ENCODE peak calls at places on chromosomes 11 and 22, in five cellular contexts. U is neural progenitor cell, T is neuronal stem cell, Y is H9, E is NT2/D1. V is an unnamed sample.

GRCh38 chr22:17121235-17122195 is at the start of gene TMEM121B:
- DNase-seq in T (peak), E (peak), U (peak), Y (peak), V (no peak)

GRCh38 chr22:50323900-50324299 is 2.9 kb downstream of the DENND6B start:
- DNase-seq in U (no peak), Y (no peak), T (no peak), E (no peak), V (no peak)

GRCh38 chr11:132033051-132033450 is 662.6 kb downstream of the NTM start:
- DNase-seq in Y (no peak), T (no peak), E (no peak), U (no peak), V (no peak)

GRCh38 chr11:130670200-130670599 is 221.8 kb downstream of the ADAMTS15 start:
- DNase-seq in E (no peak), Y (no peak), T (no peak), U (no peak), V (no peak)

GRCh38 chr22:30931541-30932300 is 36.9 kb downstream of the MORC2 start:
- DNase-seq in E (no peak), T (no peak), Y (no peak), U (no peak), V (no peak)

GRCh38 chr11:23727821-23728220 is 769.0 kb upstream of the LUZP2 start:
- DNase-seq in T (no peak), Y (no peak), U (no peak), E (no peak), V (no peak)

GRCh38 chr11:11629368-11629767 is 7.6 kb upstream of the GALNT18 start:
- DNase-seq in E (no peak), T (no peak), U (no peak), Y (no peak), V (no peak)

GRCh38 chr11:128859563-128860441 is 7.3 kb downstream of the KCNJ1 start:
- DNase-seq in E (peak), T (peak), U (peak), Y (peak), V (no peak)

GRCh38 chr22:39280250-39280649 is 35.5 kb upstream of the PDGFB start:
- DNase-seq in T (no peak), Y (no peak), U (no peak), E (no peak), V (no peak)

GRCh38 chr11:94150056-94150455 is 21.4 kb downstream of the PANX1 start:
- DNase-seq in T (no peak), E (no peak), Y (no peak), U (no peak), V (no peak)

GRCh38 chr22:47041201-47042115 is 279.0 kb downstream of the TBC1D22A start:
- DNase-seq in U (no peak), E (no peak), T (no peak), Y (no peak), V (no peak)

GRCh38 chr11:126686938-126687337 is 313.6 kb downstream of the KIRREL3 start:
- DNase-seq in T (no peak), U (no peak), Y (no peak), E (no peak), V (no peak)

GRCh38 chr22:50326225-50326958 is 420 bp downstream of the DENND6B start:
- DNase-seq in E (no peak), Y (no peak), U (no peak), T (no peak), V (no peak)

GRCh38 chr11:127490896-127491295 is 490.3 kb upstream of the KIRREL3 start:
- DNase-seq in Y (no peak), T (no peak), U (no peak), E (no peak), V (no peak)

GRCh38 chr22:28025333-28025732 is 106.3 kb upstream of the PITPNB start:
- DNase-seq in Y (no peak), U (no peak), T (no peak), E (no peak), V (no peak)

GRCh38 chr11:8813658-8814057 is 97.3 kb upstream of the AKIP1 start:
- DNase-seq in E (peak), U (peak), Y (peak), T (peak), V (peak)
- H3K9ac ChIP-seq in E (no peak), U (no peak), Y (no peak), T (no peak), V (no peak)

DNA sequence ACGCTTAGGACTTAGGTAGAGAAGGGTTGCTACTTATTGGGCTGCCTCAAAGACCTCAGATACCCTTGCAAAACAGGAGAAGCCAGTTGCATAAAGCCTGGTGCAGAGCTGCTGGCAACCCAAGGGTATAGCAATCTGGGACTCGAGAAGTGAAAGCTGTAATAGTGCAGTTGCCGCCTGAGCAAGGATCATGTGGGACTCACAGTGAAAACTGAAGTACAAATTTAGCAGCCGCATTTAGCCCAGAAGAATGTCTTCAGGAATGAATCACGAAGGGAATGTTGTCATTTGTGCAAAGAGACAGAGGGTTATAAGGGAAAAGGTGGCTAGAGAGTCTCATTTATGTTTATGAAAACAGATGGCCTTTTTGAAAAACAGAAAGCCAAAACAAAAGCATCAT is 267.2 kb downstream of the TENM4 start:
- DNase-seq in T (no peak), U (no peak), E (no peak), Y (no peak), V (no peak)
- H3K9ac ChIP-seq in T (no peak), U (no peak), E (no peak), Y (no peak), V (no peak)

GRCh38 chr11:92830382-92831148 is 138.9 kb upstream of the MTNR1B start:
- DNase-seq in E (no peak), T (no peak), Y (no peak), U (no peak), V (no peak)
- H3K9ac ChIP-seq in E (no peak), T (peak), Y (no peak), U (no peak), V (no peak)

GRCh38 chr11:123216249-123216648 is 21.2 kb upstream of the CLMP start:
- DNase-seq in T (no peak), E (peak), U (no peak), Y (peak), V (no peak)

GRCh38 chr11:123217897-123218296 is 22.8 kb upstream of the CLMP start:
- DNase-seq in E (no peak), U (no peak), Y (no peak), T (no peak), V (no peak)

GRCh38 chr11:123219066-123219697 is 24.1 kb upstream of the CLMP start:
- DNase-seq in T (no peak), Y (no peak), U (no peak), E (no peak), V (no peak)

GRCh38 chr11:123221074-123221473 is 26.0 kb upstream of the CLMP start:
- DNase-seq in T (no peak), Y (no peak), E (no peak), U (no peak), V (no peak)

GRCh38 chr11:123218451-123218850 is 23.4 kb upstream of the CLMP start:
- DNase-seq in E (no peak), Y (no peak), T (no peak), U (no peak), V (no peak)
- H3K9ac ChIP-seq in E (no peak), Y (no peak), T (no peak), U (no peak), V (no peak)

DNA sequence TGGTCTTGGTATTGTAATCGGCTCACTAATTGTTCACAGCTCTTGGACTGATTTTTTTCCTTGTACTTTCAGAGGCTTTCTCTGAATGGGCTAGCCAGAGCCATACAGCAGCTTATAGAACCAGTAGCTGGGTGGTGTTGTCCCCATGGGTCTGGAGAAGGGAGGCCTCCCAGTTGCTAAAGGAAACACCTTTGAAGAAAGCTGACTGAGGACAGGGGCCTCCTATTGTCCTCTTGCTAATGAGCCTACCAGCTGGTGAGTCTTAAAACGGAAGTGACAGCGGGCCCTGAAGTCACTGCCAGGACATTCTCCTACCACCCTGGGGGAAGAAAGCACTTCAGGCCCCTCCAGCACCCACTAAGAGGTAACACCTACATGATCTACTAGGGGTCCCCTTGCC is 9.9 kb downstream of the FADS3 start:
- DNase-seq in E (no peak), Y (peak), T (no peak), U (peak), V (no peak)
- H3K9ac ChIP-seq in E (no peak), Y (no peak), T (no peak), U (no peak), V (no peak)

DNA sequence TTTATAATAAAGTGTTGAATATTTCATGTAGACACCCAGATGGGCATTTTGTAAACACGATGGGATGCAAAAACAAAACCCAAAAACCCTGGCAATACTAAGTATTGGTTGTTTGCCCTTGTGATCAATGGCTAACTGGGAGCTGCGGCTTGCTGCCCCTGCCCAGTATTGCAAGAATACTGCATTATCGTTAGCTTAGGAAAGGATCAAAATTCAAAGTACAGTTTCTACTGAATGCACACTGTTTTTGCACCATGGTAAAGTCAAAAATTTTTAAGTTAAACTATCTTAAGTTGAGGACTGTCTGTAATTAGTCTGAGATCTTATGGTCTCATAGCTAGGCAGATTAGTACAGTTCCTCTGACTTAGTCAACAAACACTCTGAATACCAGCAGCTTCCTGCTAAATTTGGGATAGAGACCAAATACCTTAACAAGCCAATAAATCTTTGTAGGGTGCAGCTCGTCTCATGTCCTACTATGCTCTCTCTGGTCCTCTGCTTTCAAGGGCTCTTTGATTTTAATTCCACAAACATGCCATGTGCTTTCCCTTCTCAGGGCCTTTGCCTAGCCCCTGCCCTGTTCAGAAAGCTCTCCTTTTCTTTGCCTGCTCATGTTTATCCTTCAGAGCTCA is 4.0 kb downstream of the CCDC90B start:
- DNase-seq in Y (no peak), U (no peak), T (no peak), E (no peak), V (no peak)
- H3K9ac ChIP-seq in Y (no peak), U (no peak), T (no peak), E (no peak), V (peak)

GRCh38 chr11:3164540-3165151 is 464 bp downstream of the OSBPL5 start:
- DNase-seq in T (no peak), E (no peak), U (peak), Y (no peak), V (no peak)

GRCh38 chr11:3166268-3167142 is 1.4 kb upstream of the OSBPL5 start:
- DNase-seq in Y (no peak), E (no peak), T (no peak), U (peak), V (no peak)

GRCh38 chr11:3165916-3166267 is 782 bp upstream of the OSBPL5 start:
- DNase-seq in Y (no peak), T (no peak), U (no peak), E (no peak), V (no peak)

GRCh38 chr11:3164138-3164539 is 971 bp downstream of the OSBPL5 start:
- DNase-seq in E (no peak), T (no peak), U (no peak), Y (no peak), V (no peak)

DNA sequence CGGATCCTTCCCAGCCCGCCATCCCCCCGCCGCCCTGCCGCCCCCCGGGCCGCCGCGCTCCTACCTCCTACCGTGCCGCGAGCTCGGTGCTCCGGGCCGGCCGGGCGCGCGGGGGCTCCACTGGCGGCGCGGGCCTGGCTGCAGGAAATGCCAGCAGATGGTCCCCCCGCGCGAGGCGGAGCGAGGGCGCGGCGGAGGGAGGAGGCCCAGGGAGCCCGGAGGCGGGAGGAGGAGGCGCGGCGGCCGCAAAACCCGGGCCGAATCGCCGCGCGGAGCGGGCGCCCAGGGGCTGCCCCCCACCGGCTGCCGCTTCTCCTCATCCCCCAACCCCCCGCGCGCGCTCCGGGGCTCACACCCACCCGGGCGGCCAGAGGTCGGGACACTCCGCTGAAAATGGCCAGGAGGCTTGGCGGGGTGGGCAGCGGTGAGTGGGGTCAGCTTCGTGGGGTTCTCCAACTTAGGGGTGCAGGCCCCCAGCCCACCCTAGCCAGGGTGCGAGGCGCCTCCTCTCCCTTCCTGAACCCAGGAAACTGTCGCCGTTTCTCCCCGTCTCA is at the start of gene OSBPL5:
- DNase-seq in Y (no peak), T (no peak), E (no peak), U (peak), V (no peak)
- H3K9ac ChIP-seq in Y (no peak), T (peak), E (peak), U (peak), V (peak)

DNA sequence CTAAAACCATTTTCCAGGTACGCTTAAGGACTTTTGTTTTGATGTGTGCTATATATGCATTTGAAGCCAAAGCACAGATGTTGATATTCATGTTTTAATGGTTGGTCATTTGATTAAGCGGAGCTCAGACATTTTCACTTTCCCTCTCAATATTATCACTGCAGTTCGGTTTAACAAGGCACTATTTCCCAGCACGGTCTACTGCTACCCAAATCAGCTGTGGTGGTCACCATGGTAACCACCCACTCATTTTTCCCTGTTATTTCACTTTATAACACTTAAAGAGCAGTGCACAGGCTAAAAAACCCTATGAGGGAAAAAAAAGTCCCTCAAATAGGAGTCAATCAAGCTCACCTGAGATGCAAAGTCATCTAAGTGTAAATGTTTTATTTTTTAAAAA is 439.6 kb upstream of the CCDC90B start:
- DNase-seq in U (no peak), Y (no peak), T (no peak), E (no peak), V (no peak)
- H3K9ac ChIP-seq in U (no peak), Y (no peak), T (no peak), E (no peak), V (peak)

DNA sequence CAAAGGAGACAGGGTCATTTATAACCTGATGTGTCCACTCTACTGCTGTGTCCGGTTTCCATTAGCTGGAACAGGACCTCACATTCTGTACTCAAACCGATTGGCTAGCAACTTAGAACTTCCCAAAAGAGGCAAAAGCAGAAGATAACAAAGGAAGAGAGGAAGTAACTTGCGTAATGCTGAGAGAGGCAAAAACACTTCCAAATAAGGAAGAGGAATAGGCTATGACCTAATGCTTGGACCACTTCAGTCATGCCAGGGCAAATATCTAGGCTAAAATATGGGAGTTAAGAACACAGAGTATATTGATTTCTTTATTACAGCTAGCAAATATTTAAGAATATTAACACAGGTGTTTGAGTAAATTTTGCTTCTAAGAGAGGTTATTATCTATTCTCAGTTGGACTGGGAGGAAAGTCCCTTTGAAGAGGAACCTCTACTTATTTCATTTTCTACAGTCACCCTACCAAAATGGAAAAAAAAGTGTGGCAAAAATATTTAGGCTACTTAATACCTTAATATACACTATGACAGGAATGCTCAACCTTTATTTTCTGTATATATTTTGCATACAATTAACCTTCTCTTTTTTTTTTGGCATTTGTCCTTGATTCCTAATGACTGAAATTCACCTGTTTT is 499.8 kb upstream of the CHORDC1 start:
- DNase-seq in U (no peak), Y (no peak), T (no peak), E (no peak), V (no peak)
- H3K9ac ChIP-seq in U (no peak), Y (no peak), T (no peak), E (no peak), V (no peak)

V was measured in SK-N-MC.